ENCODE peak calls at places on chromosomes 12 and 14, in nine cellular contexts. One of them, this sample, is unnamed.

GRCh38 chr12:1665366-1665765 is 25.5 kb upstream of the ADIPOR2 start:
- DNase-seq in astrocyte: no peak
- DNase-seq in endothelial cell: no peak
- DNase-seq in HFF-Myc: no peak
- DNase-seq in fibroblast of pulmonary artery: no peak
- DNase-seq in fibroblast of mammary gland: no peak
- DNase-seq in OCI-LY7: no peak
- DNase-seq in thyroid gland: no peak
- DNase-seq in H9: no peak
- DNase-seq in this sample: no peak

GRCh38 chr14:76653875-76654572 is 107.2 kb upstream of the VASH1 start:
- DNase-seq in astrocyte: no peak
- DNase-seq in endothelial cell: no peak
- DNase-seq in HFF-Myc: no peak
- DNase-seq in fibroblast of pulmonary artery: no peak
- DNase-seq in fibroblast of mammary gland: no peak
- DNase-seq in OCI-LY7: no peak
- DNase-seq in thyroid gland: no peak
- DNase-seq in H9: no peak
- DNase-seq in this sample: no peak

GRCh38 chr14:51884086-51884927 is 23.9 kb downstream of the GNG2 start:
- DNase-seq in astrocyte: peak; percentile 82
- DNase-seq in endothelial cell: no peak
- DNase-seq in HFF-Myc: peak; percentile 89
- DNase-seq in fibroblast of pulmonary artery: peak; percentile 36
- DNase-seq in fibroblast of mammary gland: peak; percentile 72
- DNase-seq in OCI-LY7: no peak
- DNase-seq in thyroid gland: no peak
- DNase-seq in H9: no peak
- DNase-seq in this sample: peak; percentile 75

GRCh38 chr14:76941544-76942287 is 86.8 kb downstream of the IRF2BPL start:
- DNase-seq in astrocyte: no peak
- DNase-seq in endothelial cell: no peak
- DNase-seq in HFF-Myc: no peak
- DNase-seq in fibroblast of pulmonary artery: no peak
- DNase-seq in fibroblast of mammary gland: no peak
- DNase-seq in OCI-LY7: no peak
- DNase-seq in thyroid gland: no peak
- DNase-seq in H9: no peak
- DNase-seq in this sample: no peak

GRCh38 chr14:79293482-79293881 is 917.8 kb downstream of the DIO2 start:
- DNase-seq in astrocyte: peak; percentile 36
- DNase-seq in endothelial cell: no peak
- DNase-seq in HFF-Myc: no peak
- DNase-seq in fibroblast of pulmonary artery: no peak
- DNase-seq in fibroblast of mammary gland: no peak
- DNase-seq in OCI-LY7: no peak
- DNase-seq in thyroid gland: no peak
- DNase-seq in H9: no peak
- DNase-seq in this sample: no peak

GRCh38 chr12:70508178-70508577 is 129.1 kb downstream of the PTPRB start:
- DNase-seq in astrocyte: no peak
- DNase-seq in endothelial cell: no peak
- DNase-seq in HFF-Myc: no peak
- DNase-seq in fibroblast of pulmonary artery: peak; percentile 66
- DNase-seq in fibroblast of mammary gland: peak; percentile 0
- DNase-seq in OCI-LY7: no peak
- DNase-seq in thyroid gland: no peak
- DNase-seq in H9: no peak
- DNase-seq in this sample: no peak

GRCh38 chr12:132597333-132598283 is 12.8 kb downstream of the LRCOL1 start:
- DNase-seq in astrocyte: peak; percentile 31
- DNase-seq in endothelial cell: no peak
- DNase-seq in HFF-Myc: no peak
- DNase-seq in fibroblast of pulmonary artery: peak; percentile 26
- DNase-seq in fibroblast of mammary gland: peak; percentile 29
- DNase-seq in OCI-LY7: peak; percentile 31
- DNase-seq in thyroid gland: peak; percentile 44
- DNase-seq in H9: no peak
- DNase-seq in this sample: peak; percentile 84

GRCh38 chr14:30221546-30221945 is 293.9 kb upstream of the PRKD1 start:
- DNase-seq in astrocyte: no peak
- DNase-seq in endothelial cell: no peak
- DNase-seq in HFF-Myc: no peak
- DNase-seq in fibroblast of pulmonary artery: no peak
- DNase-seq in fibroblast of mammary gland: no peak
- DNase-seq in OCI-LY7: no peak
- DNase-seq in thyroid gland: no peak
- DNase-seq in H9: no peak
- DNase-seq in this sample: no peak

GRCh38 chr12:56839489-56840442 is 76.6 kb downstream of the HSD17B6 start:
- DNase-seq in astrocyte: peak; percentile 2
- DNase-seq in endothelial cell: peak; percentile 71
- DNase-seq in HFF-Myc: peak; percentile 24
- DNase-seq in fibroblast of pulmonary artery: peak; percentile 55
- DNase-seq in fibroblast of mammary gland: peak; percentile 21
- DNase-seq in OCI-LY7: peak; percentile 39
- DNase-seq in thyroid gland: peak; percentile 63
- DNase-seq in H9: peak; percentile 83
- DNase-seq in this sample: peak; percentile 6

GRCh38 chr14:99537399-99537798 is 56.2 kb downstream of the CCNK start:
- DNase-seq in astrocyte: peak; percentile 85
- DNase-seq in endothelial cell: no peak
- DNase-seq in HFF-Myc: peak; percentile 32
- DNase-seq in fibroblast of pulmonary artery: peak; percentile 77
- DNase-seq in fibroblast of mammary gland: peak; percentile 44
- DNase-seq in OCI-LY7: no peak
- DNase-seq in thyroid gland: peak; percentile 66
- DNase-seq in H9: no peak
- DNase-seq in this sample: peak; percentile 56

DNA sequence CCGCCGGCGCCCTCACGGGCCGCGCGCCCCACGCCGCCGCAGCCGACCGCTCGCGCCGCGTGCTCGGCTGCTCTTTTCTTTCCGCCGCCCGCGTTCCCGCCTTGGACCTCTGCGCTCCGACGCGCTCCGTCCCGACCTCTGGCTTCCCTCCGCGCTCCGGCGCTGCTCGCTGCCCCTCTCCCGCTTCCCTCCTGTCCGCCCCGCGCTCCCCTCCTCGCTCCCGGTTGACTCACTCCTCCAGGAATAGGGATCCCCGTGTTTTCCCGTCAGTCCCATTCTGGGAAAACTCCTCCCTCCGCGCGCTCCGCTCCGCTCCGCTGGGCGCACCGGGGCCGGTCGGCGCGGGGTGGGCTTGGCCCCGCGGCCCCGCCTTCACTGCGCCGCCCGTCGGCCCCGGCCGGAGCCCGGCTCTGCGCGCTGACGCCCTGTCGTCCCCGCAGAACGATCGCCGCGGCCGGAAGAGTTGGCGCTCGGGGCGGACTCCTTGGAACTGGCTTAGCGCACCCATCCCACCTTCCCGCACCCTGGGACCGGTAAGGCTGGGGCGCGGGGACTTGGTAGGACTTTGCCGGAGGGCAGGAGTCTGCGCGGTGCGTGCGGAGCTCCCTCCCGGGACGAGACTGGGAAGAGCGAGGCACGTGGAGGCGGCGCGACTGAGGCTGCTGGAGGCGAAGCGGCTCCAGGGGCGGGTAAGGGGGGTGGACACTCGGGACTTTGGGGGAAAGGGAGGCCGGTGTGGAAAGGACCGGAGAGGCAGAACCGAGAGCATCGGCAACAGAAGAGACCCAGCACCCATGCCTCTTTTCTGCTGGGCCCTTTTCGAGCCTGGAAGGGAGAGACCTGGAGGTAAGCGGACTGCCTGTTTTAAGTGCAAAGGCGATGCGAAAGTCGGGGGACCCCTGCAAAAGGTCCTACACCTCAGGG is 573 bp downstream of the TEAD4 start:
- DNase-seq in astrocyte: peak; percentile 61
- DNase-seq in endothelial cell: peak; percentile 47
- DNase-seq in HFF-Myc: no peak
- DNase-seq in fibroblast of pulmonary artery: peak; percentile 63
- DNase-seq in fibroblast of mammary gland: peak; percentile 67
- DNase-seq in OCI-LY7: no peak
- DNase-seq in thyroid gland: peak; percentile 66
- DNase-seq in H9: peak; percentile 56
- DNase-seq in this sample: peak; percentile 81
- TF ChIP-seq CTCF in astrocyte: no peak
- TF ChIP-seq CTCF in endothelial cell: no peak
- TF ChIP-seq CTCF in HFF-Myc: no peak
- TF ChIP-seq CTCF in fibroblast of pulmonary artery: no peak
- TF ChIP-seq CTCF in fibroblast of mammary gland: no peak
- TF ChIP-seq CTCF in OCI-LY7: no peak
- TF ChIP-seq CTCF in thyroid gland: no peak
- TF ChIP-seq CTCF in H9: no peak
- TF ChIP-seq CTCF in this sample: no peak

GRCh38 chr12:22539055-22539454 is 5.3 kb downstream of the C2CD5 start:
- DNase-seq in astrocyte: no peak
- DNase-seq in endothelial cell: no peak
- DNase-seq in HFF-Myc: no peak
- DNase-seq in fibroblast of pulmonary artery: no peak
- DNase-seq in fibroblast of mammary gland: no peak
- DNase-seq in OCI-LY7: no peak
- DNase-seq in thyroid gland: no peak
- DNase-seq in H9: no peak
- DNase-seq in this sample: no peak

GRCh38 chr12:22541496-22541895 is 2.8 kb downstream of the C2CD5 start:
- DNase-seq in astrocyte: no peak
- DNase-seq in endothelial cell: no peak
- DNase-seq in HFF-Myc: no peak
- DNase-seq in fibroblast of pulmonary artery: peak; percentile 31
- DNase-seq in fibroblast of mammary gland: no peak
- DNase-seq in OCI-LY7: no peak
- DNase-seq in thyroid gland: no peak
- DNase-seq in H9: no peak
- DNase-seq in this sample: no peak

GRCh38 chr12:22538336-22538735 is 6.0 kb downstream of the C2CD5 start:
- DNase-seq in astrocyte: peak; percentile 22
- DNase-seq in endothelial cell: no peak
- DNase-seq in HFF-Myc: no peak
- DNase-seq in fibroblast of pulmonary artery: no peak
- DNase-seq in fibroblast of mammary gland: peak; percentile 40
- DNase-seq in OCI-LY7: no peak
- DNase-seq in thyroid gland: no peak
- DNase-seq in H9: no peak
- DNase-seq in this sample: no peak

GRCh38 chr12:22543246-22544037 is 900 bp downstream of the C2CD5 start:
- DNase-seq in astrocyte: peak; percentile 31
- DNase-seq in endothelial cell: peak; percentile 33
- DNase-seq in HFF-Myc: no peak
- DNase-seq in fibroblast of pulmonary artery: peak; percentile 19
- DNase-seq in fibroblast of mammary gland: peak; percentile 22
- DNase-seq in OCI-LY7: peak; percentile 53
- DNase-seq in thyroid gland: peak; percentile 64
- DNase-seq in H9: peak; percentile 46
- DNase-seq in this sample: peak; percentile 51

DNA sequence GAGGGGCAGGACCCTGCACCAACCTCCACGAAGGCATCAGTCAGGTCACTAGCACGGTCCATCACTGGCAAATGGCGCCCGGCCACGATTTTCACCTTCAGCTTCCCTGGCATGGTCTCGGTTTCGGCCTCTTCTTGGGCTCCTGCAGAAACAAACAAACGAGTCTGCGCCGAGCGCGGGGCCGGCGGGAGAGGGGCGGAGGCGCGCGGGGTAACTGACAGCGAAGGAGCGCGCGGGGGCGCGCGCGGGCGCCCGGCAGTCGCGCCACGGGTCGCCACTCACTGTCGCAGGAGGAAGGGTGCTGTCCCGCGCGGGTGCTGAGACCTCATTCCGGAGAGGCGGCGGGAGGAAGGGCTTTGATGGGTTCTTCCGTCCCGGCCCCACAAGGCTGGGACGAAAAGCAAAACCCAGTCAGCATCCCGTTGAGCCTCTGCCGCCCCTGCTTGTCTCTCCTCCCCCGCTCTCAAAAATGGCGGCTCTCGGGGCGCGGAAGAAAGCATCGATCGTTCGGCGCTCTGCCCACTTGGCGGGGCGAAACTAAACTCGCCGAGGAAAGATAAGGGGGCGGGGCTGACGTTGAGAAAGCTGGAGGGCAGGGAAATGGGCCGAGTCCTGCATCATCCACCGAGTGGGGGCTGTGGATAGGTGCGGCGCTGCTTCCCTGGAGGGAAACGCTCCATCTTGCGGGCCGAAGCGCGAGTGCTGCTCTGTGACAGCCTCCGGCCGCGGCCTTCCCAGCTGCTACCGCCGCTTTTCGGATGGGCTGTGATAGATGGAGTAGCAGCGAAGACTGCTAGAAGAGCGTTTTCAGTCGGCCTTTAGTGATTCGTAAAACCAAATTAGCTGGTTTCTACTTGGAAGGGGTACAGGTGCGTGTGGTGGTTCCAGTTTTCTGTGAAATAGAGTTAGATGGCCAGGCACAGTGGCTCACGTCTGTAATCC is at the start of gene C2CD5:
- DNase-seq in astrocyte: peak; percentile 97
- DNase-seq in endothelial cell: peak; percentile 94
- DNase-seq in HFF-Myc: peak; percentile 91
- DNase-seq in fibroblast of pulmonary artery: peak; percentile 98
- DNase-seq in fibroblast of mammary gland: peak; percentile 97
- DNase-seq in OCI-LY7: peak; percentile 96
- DNase-seq in thyroid gland: peak; percentile 97
- DNase-seq in H9: peak; percentile 98
- DNase-seq in this sample: peak; percentile 97
- TF ChIP-seq CTCF in astrocyte: no peak
- TF ChIP-seq CTCF in endothelial cell: peak; percentile 18
- TF ChIP-seq CTCF in HFF-Myc: peak; percentile 20
- TF ChIP-seq CTCF in fibroblast of pulmonary artery: peak; percentile 40
- TF ChIP-seq CTCF in fibroblast of mammary gland: peak; percentile 20
- TF ChIP-seq CTCF in OCI-LY7: peak; percentile 52
- TF ChIP-seq CTCF in thyroid gland: peak; percentile 56
- TF ChIP-seq CTCF in H9: peak; percentile 45
- TF ChIP-seq CTCF in this sample: peak; percentile 35

GRCh38 chr12:116880817-116881324 is 370 bp downstream of the HRK start:
- DNase-seq in astrocyte: peak; percentile 38
- DNase-seq in endothelial cell: peak; percentile 44
- DNase-seq in HFF-Myc: no peak
- DNase-seq in fibroblast of pulmonary artery: peak; percentile 33
- DNase-seq in fibroblast of mammary gland: peak; percentile 36
- DNase-seq in OCI-LY7: peak; percentile 93
- DNase-seq in thyroid gland: peak; percentile 51
- DNase-seq in H9: peak; percentile 81
- DNase-seq in this sample: peak; percentile 70
- TF ChIP-seq CTCF in astrocyte: no peak
- TF ChIP-seq CTCF in endothelial cell: no peak
- TF ChIP-seq CTCF in HFF-Myc: no peak
- TF ChIP-seq CTCF in fibroblast of pulmonary artery: no peak
- TF ChIP-seq CTCF in fibroblast of mammary gland: no peak
- TF ChIP-seq CTCF in OCI-LY7: peak; percentile 49
- TF ChIP-seq CTCF in thyroid gland: no peak
- TF ChIP-seq CTCF in H9: no peak
- TF ChIP-seq CTCF in this sample: no peak

DNA sequence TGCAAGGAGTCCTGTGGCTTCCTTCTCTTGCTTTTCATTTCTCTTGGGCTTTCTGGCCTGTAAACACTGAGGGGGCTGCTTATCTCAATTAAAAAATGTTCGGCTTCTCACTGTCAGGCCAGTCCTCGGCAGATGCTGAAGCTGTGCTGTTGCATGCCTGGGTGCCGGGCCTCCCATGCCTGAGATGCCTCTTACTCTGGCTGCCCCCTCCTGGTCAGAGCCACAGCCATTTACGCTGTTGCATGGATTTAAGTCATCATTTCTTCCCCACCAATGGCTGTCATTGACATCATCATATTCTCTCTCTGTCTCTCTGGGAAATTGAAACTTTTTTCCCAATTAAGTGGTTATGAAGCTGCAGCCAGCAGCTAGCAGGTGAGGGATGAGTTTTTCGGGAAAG is 53.7 kb downstream of the FOXN4 start:
- DNase-seq in astrocyte: no peak
- DNase-seq in endothelial cell: peak; percentile 35
- DNase-seq in HFF-Myc: no peak
- DNase-seq in fibroblast of pulmonary artery: peak; percentile 43
- DNase-seq in fibroblast of mammary gland: peak; percentile 13
- DNase-seq in OCI-LY7: peak; percentile 11
- DNase-seq in thyroid gland: no peak
- DNase-seq in H9: no peak
- DNase-seq in this sample: peak; percentile 4
- TF ChIP-seq CTCF in astrocyte: no peak
- TF ChIP-seq CTCF in endothelial cell: no peak
- TF ChIP-seq CTCF in HFF-Myc: no peak
- TF ChIP-seq CTCF in fibroblast of pulmonary artery: peak; percentile 20
- TF ChIP-seq CTCF in fibroblast of mammary gland: no peak
- TF ChIP-seq CTCF in OCI-LY7: peak; percentile 38
- TF ChIP-seq CTCF in thyroid gland: no peak
- TF ChIP-seq CTCF in H9: peak; percentile 47
- TF ChIP-seq CTCF in this sample: peak; percentile 13

This sample was measured in foreskin fibroblast.